ENCODE peak calls at places on chromosomes 13 and 19, in four cellular contexts. B, C, U and S are unnamed samples.
A peak's percentile ranks its signal among the peaks of the same experiment; 100 is the strongest.

GRCh38 chr13:45564108-45564507 is 51.4 kb downstream of the ERICH6B start:
- DNase-seq in B (peak; percentile 50), C (peak; percentile 52), U (no peak), S (peak; percentile 17)

GRCh38 chr13:56347014-56347413 is 793.7 kb upstream of the PRR20A start:
- DNase-seq in C (no peak), U (no peak), B (no peak), S (no peak)

GRCh38 chr19:19420570-19421301 is 15.3 kb downstream of the GATAD2A start:
- DNase-seq in C (no peak), B (no peak), U (no peak), S (no peak)

GRCh38 chr19:44576843-44577565 is 36.4 kb upstream of the IGSF23 start:
- DNase-seq in B (peak; percentile 18), U (peak; percentile 29), C (no peak), S (peak; percentile 40)

GRCh38 chr13:91346062-91346461 is 1.4 kb upstream of the MIR17HG start:
- DNase-seq in U (no peak), B (no peak), C (no peak), S (no peak)

GRCh38 chr13:50291611-50292010 is 276.4 kb downstream of the KCNRG start:
- DNase-seq in B (no peak), U (no peak), C (no peak), S (no peak)

GRCh38 chr13:57311009-57311586 is 144.1 kb downstream of the PRR20E start:
- DNase-seq in C (no peak), B (no peak), U (no peak), S (no peak)

GRCh38 chr19:10209305-10209704 is 14.6 kb upstream of the DNMT1 start:
- DNase-seq in C (no peak), U (no peak), B (peak; percentile 56), S (no peak)